ENCODE peak calls at places on chromosomes 6 and 20, in nine cellular contexts. Z is GM13976; E is AG04450; H is endothelial cell of umbilical vein; T is colonic mucosa; W is lower lobe of right lung; J is pancreas; F is CD4-positive, alpha-beta T cell; K is tibial nerve. Q is an unnamed sample.

GRCh38 chr20:24868396-24868927 is 80.6 kb upstream of the CST7 start:
- DNase-seq in Z (no peak), E (no peak), H (no peak), T (no peak), W (no peak), J (no peak), F (no peak), K (no peak), Q (no peak)

GRCh38 chr6:41247882-41248707 is 19.9 kb downstream of the TREML4 start:
- DNase-seq in Z (no peak), E (no peak), H (no peak), T (no peak), W (no peak), J (no peak), F (no peak), K (no peak), Q (peak)

GRCh38 chr6:47687432-47687831 is 10.9 kb upstream of the ADGRF4 start:
- DNase-seq in Z (no peak), E (no peak), H (no peak), T (no peak), W (no peak), J (no peak), F (no peak), K (no peak), Q (no peak)

GRCh38 chr20:41358717-41359116 is 7.9 kb downstream of the EMILIN3 start:
- DNase-seq in Z (no peak), E (no peak), H (no peak), T (no peak), W (no peak), J (peak), F (no peak), K (no peak), Q (no peak)

GRCh38 chr6:16901777-16902176 is 140.5 kb upstream of the ATXN1 start:
- DNase-seq in Z (no peak), E (no peak), H (peak), T (peak), W (peak), J (peak), F (no peak), K (peak), Q (no peak)

GRCh38 chr20:36644713-36645109 is 1.3 kb downstream of the SLA2 start:
- DNase-seq in Z (no peak), E (no peak), H (no peak), T (no peak), W (no peak), J (no peak), F (no peak), K (no peak), Q (no peak)

GRCh38 chr6:85451586-85452306 is 1.9 kb downstream of the NT5E start:
- DNase-seq in Z (no peak), E (no peak), H (peak), T (no peak), W (no peak), J (no peak), F (no peak), K (no peak), Q (no peak)

GRCh38 chr20:48025061-48025515 is 239.8 kb upstream of the SULF2 start:
- DNase-seq in Z (no peak), E (no peak), H (no peak), T (no peak), W (no peak), J (peak), F (no peak), K (peak), Q (no peak)

GRCh38 chr6:87274660-87275273 is 47.6 kb upstream of the SMIM8 start:
- DNase-seq in Z (no peak), E (peak), H (no peak), T (no peak), W (no peak), J (no peak), F (no peak), K (no peak), Q (no peak)

GRCh38 chr6:87279051-87279595 is 43.3 kb upstream of the SMIM8 start:
- DNase-seq in Z (no peak), E (no peak), H (no peak), T (no peak), W (no peak), J (no peak), F (no peak), K (no peak), Q (no peak)

GRCh38 chr6:87276624-87277023 is 45.8 kb upstream of the SMIM8 start:
- DNase-seq in Z (no peak), E (no peak), H (no peak), T (no peak), W (no peak), J (no peak), F (no peak), K (no peak), Q (no peak)

GRCh38 chr6:87281426-87281825 is 41.0 kb upstream of the SMIM8 start:
- DNase-seq in Z (no peak), E (no peak), H (peak), T (no peak), W (no peak), J (no peak), F (no peak), K (no peak), Q (no peak)

GRCh38 chr6:87277123-87277522 is 45.3 kb upstream of the SMIM8 start:
- DNase-seq in Z (no peak), E (no peak), H (peak), T (no peak), W (no peak), J (no peak), F (no peak), K (no peak), Q (no peak)
- TF ChIP-seq CTCF in Z (no peak), E (peak), H (peak), T (no peak), W (no peak), J (no peak), F (no peak), K (no peak), Q (peak)

DNA sequence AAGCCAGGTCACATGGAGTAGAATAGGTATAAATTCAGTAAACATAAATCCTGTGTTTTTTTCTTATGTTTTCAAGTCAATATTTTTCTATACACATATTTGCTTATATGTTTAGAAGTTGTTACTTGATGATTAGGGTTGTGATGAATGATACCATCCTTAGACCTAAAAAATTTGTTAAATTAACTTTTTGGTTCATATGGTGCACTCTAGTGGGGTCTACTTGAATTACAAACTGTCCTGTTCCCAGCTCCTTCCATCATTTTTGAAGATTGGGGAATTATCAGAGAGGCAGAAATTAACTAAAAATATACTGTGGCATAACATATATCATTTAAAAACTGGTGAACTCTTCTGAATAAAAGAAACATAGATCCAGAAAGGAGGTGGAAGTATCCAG is 48.3 kb upstream of the RIPPLY2 start:
- DNase-seq in Z (no peak), E (no peak), H (peak), T (no peak), W (no peak), J (no peak), F (no peak), K (no peak), Q (no peak)
- TF ChIP-seq CTCF in Z (no peak), E (no peak), H (peak), T (no peak), W (no peak), J (no peak), F (no peak), K (no peak), Q (no peak)

GRCh38 chr20:10342152-10342551 is 91.9 kb downstream of the MKKS start:
- DNase-seq in Z (no peak), E (no peak), H (no peak), T (no peak), W (no peak), J (peak), F (no peak), K (no peak), Q (no peak)
- TF ChIP-seq CTCF in Z (no peak), E (no peak), H (no peak), T (no peak), W (no peak), J (no peak), F (no peak), K (no peak), Q (no peak)

DNA sequence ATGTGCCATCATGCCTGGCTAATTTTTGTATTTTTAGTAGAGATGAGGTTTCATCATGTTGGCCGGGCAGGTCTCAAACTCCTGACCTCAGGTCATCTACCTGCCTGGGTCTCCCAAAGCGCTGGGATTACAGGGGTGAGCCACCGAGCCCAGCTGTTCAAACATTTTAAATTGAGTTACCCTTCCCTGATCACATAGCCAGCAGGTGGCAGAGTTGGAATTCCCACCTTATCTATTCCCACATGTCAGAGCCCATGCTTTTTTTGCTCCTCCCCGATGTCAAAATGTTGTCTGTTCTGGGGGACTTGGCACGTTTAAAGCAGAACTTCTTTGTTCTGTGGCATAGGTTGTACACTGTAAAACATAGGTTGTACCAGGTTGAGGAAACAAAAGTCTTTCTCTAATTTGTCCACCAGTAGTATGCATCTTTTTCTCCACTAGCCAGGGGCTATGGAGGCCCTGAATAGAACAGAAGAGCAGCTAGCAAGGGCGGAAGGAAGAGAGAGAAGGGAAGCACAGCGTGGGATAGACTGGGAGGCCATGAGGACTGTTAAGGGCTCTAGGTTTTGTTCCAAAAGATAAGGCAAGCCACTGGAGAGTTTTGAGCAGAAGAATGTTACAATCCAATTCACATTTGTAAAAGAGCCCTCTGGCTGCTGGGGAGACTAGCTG is 7.3 kb upstream of the LBP start:
- DNase-seq in Z (no peak), E (no peak), H (no peak), T (no peak), W (no peak), J (no peak), F (no peak), K (peak), Q (no peak)
- TF ChIP-seq CTCF in Z (no peak), E (peak), H (no peak), T (no peak), W (peak), J (no peak), F (no peak), K (peak), Q (no peak)

GRCh38 chr6:6841571-6841970 is 253.1 kb downstream of the LY86 start:
- DNase-seq in Z (no peak), E (no peak), H (no peak), T (no peak), W (no peak), J (no peak), F (no peak), K (no peak), Q (no peak)
- TF ChIP-seq CTCF in Z (no peak), E (no peak), H (no peak), T (no peak), W (no peak), J (no peak), F (no peak), K (no peak), Q (no peak)